ENCODE peak calls at places on chromosomes 4 and X, in four cellular contexts. F is NCI-H1092; R is stromal cell of bone marrow; B is stimulated activated CD4-positive, alpha-beta T cell treated with anti-CD3 and anti-CD28 coated beads, Interleukin-12 subunit alpha, Interleukin-12 subunit beta, amount 100 ng/mL, for 48 hours. N is an unnamed sample.

GRCh38 chrX:115958687-115959359 is 211.7 kb upstream of the AGTR2 start:
- DNase-seq in F (peak), B (no peak), R (no peak), N (no peak)

GRCh38 chr4:154073107-154073817 is 284.4 kb upstream of the SFRP2 start:
- DNase-seq in B (no peak), F (no peak), R (peak), N (no peak)

GRCh38 chrX:18674417-18674787 is 2.5 kb upstream of the RS1 start:
- DNase-seq in R (no peak), F (no peak), B (no peak), N (no peak)

GRCh38 chrX:28854637-28855036 is 267.4 kb downstream of the IL1RAPL1 start:
- DNase-seq in F (no peak), B (no peak), R (no peak), N (no peak)

GRCh38 chrX:18672008-18672407 is at the start of gene RS1:
- DNase-seq in R (no peak), F (no peak), B (no peak), N (no peak)

GRCh38 chrX:13327666-13328065 is 7.8 kb upstream of the ATXN3L start:
- DNase-seq in R (no peak), F (no peak), B (no peak), N (no peak)

GRCh38 chr4:30946288-30946687 is 226.1 kb downstream of the PCDH7 start:
- DNase-seq in B (no peak), R (no peak), F (no peak), N (no peak)

GRCh38 chr4:8514391-8514790 is 65.8 kb upstream of the GPR78 start:
- DNase-seq in F (no peak), B (no peak), R (no peak), N (no peak)